ENCODE peak calls at places on chromosome 4, in four cellular contexts. Y is stimulated activated CD8-positive, alpha-beta memory T cell treated with anti-CD3 and anti-CD28 coated beads, Interleukin-4, amount 100 ng/mL, for 4 hours; P is posterior vena cava; Q is Calu3. J is an unnamed sample.
A peak's percentile ranks its signal among the peaks of the same experiment; 100 is the strongest.

GRCh38 chr4:88674989-88675388 is 22.6 kb downstream of the NAP1L5 start:
- DNase-seq in P (no peak), Y (no peak), Q (no peak), J (no peak)

GRCh38 chr4:86657910-86658309 is 63.8 kb downstream of the PTPN13 start:
- DNase-seq in Y (no peak), P (no peak), Q (no peak), J (no peak)

GRCh38 chr4:87783781-87784180 is 15.6 kb upstream of the IBSP start:
- DNase-seq in Y (no peak), Q (no peak), P (no peak), J (peak; percentile 28)

GRCh38 chr4:171157462-171158082 is 655.6 kb upstream of the GALNTL6 start:
- DNase-seq in Q (no peak), Y (no peak), P (no peak), J (no peak)

GRCh38 chr4:85482000-85482738 is 7.2 kb downstream of the ARHGAP24 start:
- DNase-seq in Y (no peak), Q (no peak), P (no peak), J (no peak)

GRCh38 chr4:172705565-172705964 is 463.0 kb upstream of the GALNT7 start:
- DNase-seq in P (no peak), Q (no peak), Y (no peak), J (no peak)

GRCh38 chr4:73770917-73771316 is 30.5 kb downstream of the CXCL8 start:
- DNase-seq in Y (no peak), Q (no peak), P (no peak), J (no peak)

GRCh38 chr4:165203541-165204461 is 3.6 kb upstream of the KLHL2 start:
- DNase-seq in Y (no peak), P (no peak), Q (no peak), J (no peak)

J was measured in AG09309.